ENCODE peak calls at places on chromosomes 4 and X, in ten cellular contexts. W is left ventricle myocardium inferior, U is tibial artery, G is thoracic aorta, X is upper lobe of right lung, N is kidney, V is sigmoid colon, C is IMR-90, E is breast epithelium, K is lower lobe of right lung. L is an unnamed sample.

GRCh38 chr4:43047044-43047443 is 154.5 kb downstream of the GRXCR1 start:
- DNase-seq in X (no peak), W (no peak), N (no peak), K (no peak), V (no peak), C (no peak), E (no peak), G (no peak), U (no peak), L (no peak)

GRCh38 chr4:125392683-125393082 is 77.9 kb downstream of the FAT4 start:
- DNase-seq in V (no peak), G (no peak), N (no peak), E (no peak), X (no peak), C (no peak), U (no peak), W (no peak), K (no peak), L (no peak)

GRCh38 chrX:97126020-97126419 is 242.3 kb downstream of the RPA4 start:
- DNase-seq in X (no peak), C (peak; percentile 73), W (no peak), U (no peak), G (no peak), E (no peak), K (no peak), V (no peak), N (no peak), L (no peak)

GRCh38 chr4:120001850-120002249 is 64.8 kb downstream of the MAD2L1 start:
- DNase-seq in W (no peak), G (no peak), E (no peak), K (no peak), U (no peak), C (no peak), N (no peak), V (no peak), X (no peak), L (no peak)

GRCh38 chr4:76801621-76802545 is 96.1 kb downstream of the SOWAHB start:
- DNase-seq in E (no peak), C (no peak), K (no peak), U (no peak), W (peak; percentile 48), G (no peak), X (no peak), V (no peak), N (peak; percentile 81), L (no peak)

GRCh38 chr4:15395342-15395741 is 32.5 kb upstream of the C1QTNF7 start:
- DNase-seq in W (no peak), X (no peak), C (peak; percentile 48), N (no peak), G (no peak), U (no peak), K (no peak), V (no peak), E (no peak), L (no peak)

GRCh38 chr4:10546-10870 is 42.6 kb upstream of the ZNF595 start:
- DNase-seq in E (no peak), X (no peak), V (no peak), W (no peak), U (no peak), K (no peak), G (no peak), C (no peak), N (no peak), L (no peak)

GRCh38 chr4:81507530-81507929 is 35.8 kb upstream of the RASGEF1B start:
- DNase-seq in K (no peak), V (no peak), G (no peak), C (no peak), E (no peak), X (no peak), W (no peak), N (no peak), U (no peak), L (no peak)

GRCh38 chr4:123116412-123116811 is 194.0 kb upstream of the NUDT6 start:
- DNase-seq in X (no peak), C (peak; percentile 47), U (no peak), N (no peak), G (no peak), K (no peak), E (no peak), V (no peak), W (no peak), L (no peak)

GRCh38 chrX:52923781-52924241 is 26.7 kb downstream of the FAM156B start:
- DNase-seq in V (peak; percentile 70), U (peak; percentile 65), W (peak; percentile 32), C (peak; percentile 69), X (no peak), G (no peak), N (no peak), E (no peak), K (peak; percentile 53), L (peak; percentile 64)

GRCh38 chr4:169250796-169251195 is 20.0 kb downstream of the SH3RF1 start:
- DNase-seq in X (no peak), K (no peak), V (no peak), W (no peak), G (no peak), E (no peak), N (no peak), U (no peak), C (no peak), L (no peak)
- H3K4me1 ChIP-seq in X (peaks cover 57% of the 10 kb centered on the region), K (peaks cover 76% of the 10 kb centered on the region), V (peaks cover 41% of the 10 kb centered on the region), W (peaks cover 74% of the 10 kb centered on the region), G (peaks cover 69% of the 10 kb centered on the region), E (peaks cover 5% of the 10 kb centered on the region), N (peaks cover 9% of the 10 kb centered on the region), U (peaks cover 49% of the 10 kb centered on the region), C (peaks cover 22% of the 10 kb centered on the region), L (peaks cover 54% of the 10 kb centered on the region)

GRCh38 chr4:19987746-19988145 is 264.0 kb upstream of the SLIT2 start:
- DNase-seq in U (no peak), V (no peak), X (no peak), G (no peak), N (no peak), C (peak; percentile 75), E (no peak), K (no peak), W (no peak), L (no peak)

GRCh38 chr4:19983072-19983471 is 268.6 kb upstream of the SLIT2 start:
- DNase-seq in K (no peak), V (no peak), C (peak; percentile 99), U (no peak), E (no peak), G (no peak), W (no peak), X (no peak), N (no peak), L (no peak)

DNA sequence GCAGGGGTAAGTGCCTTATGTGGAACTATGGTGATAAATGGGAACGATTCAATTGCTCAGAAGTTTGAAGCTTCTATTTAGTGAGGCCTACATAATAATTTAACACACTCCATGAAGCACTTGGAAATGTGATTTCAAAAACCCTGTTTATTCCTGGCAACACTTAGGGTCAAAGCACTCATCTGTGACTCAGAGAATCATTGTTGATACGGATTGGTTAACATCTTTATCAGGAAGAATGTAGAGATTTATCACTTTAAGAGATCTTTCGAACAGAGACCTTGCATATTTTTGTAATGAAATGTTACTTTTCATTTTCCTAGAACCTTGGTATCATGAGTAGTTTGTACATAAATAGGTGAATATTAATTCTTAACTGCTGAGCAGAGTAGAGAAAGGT is 269.1 kb upstream of the SLIT2 start:
- DNase-seq in N (no peak), V (no peak), G (no peak), K (no peak), X (no peak), E (no peak), U (no peak), C (peak; percentile 89), W (no peak), L (no peak)
- H3K9me3 ChIP-seq in N (peaks cover 9% of the 10 kb centered on the region), V (peaks cover 10% of the 10 kb centered on the region), G (no peaks in the 10 kb centered on the region), K (peaks cover 12% of the 10 kb centered on the region), X (no peaks in the 10 kb centered on the region), E (peaks cover 7% of the 10 kb centered on the region), U (peaks cover 15% of the 10 kb centered on the region), C (peaks cover 11% of the 10 kb centered on the region), W (peaks cover 23% of the 10 kb centered on the region), L (peaks cover 7% of the 10 kb centered on the region)

GRCh38 chr4:153246446-153247115 is 42.3 kb downstream of the TRIM2 start:
- DNase-seq in U (no peak), W (no peak), N (no peak), K (no peak), G (no peak), X (no peak), E (no peak), V (no peak), C (no peak), L (no peak)
- H3K4me1 ChIP-seq in U (peaks cover 3% of the 10 kb centered on the region), W (peaks cover 48% of the 10 kb centered on the region), N (peaks cover 28% of the 10 kb centered on the region), K (peaks cover 14% of the 10 kb centered on the region), G (peaks cover 9% of the 10 kb centered on the region), X (peaks cover 5% of the 10 kb centered on the region), E (no peaks in the 10 kb centered on the region), V (peaks cover 29% of the 10 kb centered on the region), C (peaks cover 11% of the 10 kb centered on the region), L (peaks cover 19% of the 10 kb centered on the region)

GRCh38 chr4:13531609-13531998 is 12.7 kb downstream of the NKX3-2 start:
- DNase-seq in G (no peak), K (no peak), U (no peak), C (no peak), N (no peak), V (no peak), W (no peak), E (no peak), X (no peak), L (no peak)

GRCh38 chr4:13533670-13534343 is 10.5 kb downstream of the NKX3-2 start:
- DNase-seq in K (no peak), W (no peak), N (no peak), U (no peak), X (no peak), V (no peak), E (no peak), C (no peak), G (no peak), L (no peak)

GRCh38 chr4:13529130-13529919 is 15.0 kb downstream of the NKX3-2 start:
- DNase-seq in W (no peak), X (no peak), V (peak; percentile 48), E (no peak), U (no peak), C (no peak), G (no peak), N (peak; percentile 66), K (no peak), L (no peak)

GRCh38 chr4:13528823-13529129 is 15.5 kb downstream of the NKX3-2 start:
- DNase-seq in C (no peak), W (no peak), E (no peak), X (no peak), V (no peak), K (no peak), N (no peak), U (no peak), G (no peak), L (no peak)

DNA sequence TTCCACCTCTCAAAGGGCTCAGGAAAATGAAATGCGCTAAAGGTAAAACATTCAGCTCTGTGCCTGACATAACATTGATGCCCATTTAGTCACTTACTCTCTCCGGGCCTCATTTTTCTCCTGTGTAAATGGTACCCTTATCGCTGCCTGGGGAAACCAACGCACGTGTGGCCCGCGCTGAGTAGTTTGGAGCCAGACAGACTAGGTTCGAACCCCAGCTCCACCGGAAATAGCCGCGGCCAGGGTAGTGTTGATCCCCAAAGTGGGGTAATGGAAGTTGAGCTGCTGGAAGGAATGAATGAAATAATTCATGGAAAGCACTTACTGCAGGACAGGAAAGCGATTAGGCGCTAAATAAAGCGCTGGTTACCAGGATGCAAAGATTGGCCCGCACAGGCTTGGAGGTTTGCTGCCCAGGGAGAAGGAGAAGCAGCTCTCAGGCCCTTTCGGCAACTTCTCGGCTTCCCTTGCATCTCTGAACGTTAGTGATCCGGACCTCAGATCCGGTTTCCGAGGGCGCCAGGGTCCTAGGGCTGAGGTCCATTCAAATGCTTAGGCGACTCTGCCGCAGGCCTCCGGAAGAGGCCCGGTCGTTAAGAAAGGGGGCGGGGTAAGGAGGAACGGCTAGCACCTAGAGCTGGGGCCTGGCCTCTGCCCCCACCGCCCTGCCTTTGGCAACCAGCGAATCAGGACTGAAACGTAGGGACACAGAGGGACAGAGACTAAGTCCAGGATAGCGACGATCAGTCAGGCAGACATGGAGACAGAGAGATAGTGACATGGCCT is 13.3 kb downstream of the NKX3-2 start:
- DNase-seq in V (peak; percentile 49), W (no peak), G (no peak), K (no peak), E (no peak), U (no peak), C (no peak), X (no peak), N (no peak), L (no peak)
- H3K9me3 ChIP-seq in V (no peaks in the 10 kb centered on the region), W (no peaks in the 10 kb centered on the region), G (no peaks in the 10 kb centered on the region), K (no peaks in the 10 kb centered on the region), E (no peaks in the 10 kb centered on the region), U (no peaks in the 10 kb centered on the region), C (peaks cover 6% of the 10 kb centered on the region), X (no peaks in the 10 kb centered on the region), N (no peaks in the 10 kb centered on the region), L (no peaks in the 10 kb centered on the region)